ENCODE peak calls at places on chromosomes 2 and 18, in six cellular contexts. D, V, E, Z, R and S are unnamed samples.

GRCh38 chr2:48754874-48755273 is 650 bp downstream of the LHCGR start:
- DNase-seq in D (no peak), V (no peak), E (no peak), Z (no peak), R (no peak), S (no peak)

GRCh38 chr2:191404568-191404991 is 159.4 kb downstream of the MYO1B start:
- DNase-seq in D (no peak), V (no peak), E (no peak), Z (no peak), R (no peak), S (no peak)

GRCh38 chr2:201642086-201642578 is 1.2 kb downstream of the TMEM237 start:
- DNase-seq in D (no peak), V (no peak), E (no peak), Z (no peak), R (no peak), S (no peak)

GRCh38 chr2:98727758-98728718 is 2.9 kb downstream of the MGAT4A start:
- DNase-seq in D (no peak), V (no peak), E (no peak), Z (no peak), R (no peak), S (no peak)

GRCh38 chr2:177296047-177296446 is 31.5 kb upstream of the NFE2L2 start:
- DNase-seq in D (peak), V (no peak), E (no peak), Z (no peak), R (no peak), S (no peak)

GRCh38 chr18:49177812-49178211 is 227.0 kb upstream of the SMAD7 start:
- DNase-seq in D (peak), V (no peak), E (no peak), Z (no peak), R (no peak), S (no peak)

GRCh38 chr2:205013586-205013985 is 468.3 kb downstream of the PARD3B start:
- DNase-seq in D (no peak), V (no peak), E (no peak), Z (no peak), R (no peak), S (no peak)

GRCh38 chr18:5180254-5180653 is 16.8 kb downstream of the AKAIN1 start:
- DNase-seq in D (no peak), V (no peak), E (no peak), Z (no peak), R (no peak), S (no peak)

GRCh38 chr2:215692387-215693079 is 256.7 kb upstream of the FN1 start:
- DNase-seq in D (no peak), V (no peak), E (no peak), Z (no peak), R (no peak), S (no peak)

GRCh38 chr18:10432781-10433180 is 21.7 kb upstream of the APCDD1 start:
- DNase-seq in D (peak), V (no peak), E (no peak), Z (no peak), R (no peak), S (no peak)

GRCh38 chr2:224847431-224847830 is 131.3 kb upstream of the CCDC195 start:
- DNase-seq in D (no peak), V (no peak), E (no peak), Z (no peak), R (no peak), S (no peak)

GRCh38 chr2:170929686-170930050 is 615 bp downstream of the GORASP2 start:
- DNase-seq in D (peak), V (no peak), E (peak), Z (peak), R (peak), S (peak)

GRCh38 chr2:222869252-222869560 is 8.4 kb downstream of the ACSL3 start:
- DNase-seq in D (no peak), V (no peak), E (no peak), Z (no peak), R (no peak), S (no peak)

GRCh38 chr2:225002039-225002655 is 40.1 kb downstream of the DOCK10 start:
- DNase-seq in D (peak), V (no peak), E (peak), Z (no peak), R (no peak), S (peak)

GRCh38 chr2:226554726-226555125 is 244.9 kb downstream of the IRS1 start:
- DNase-seq in D (no peak), V (no peak), E (no peak), Z (no peak), R (no peak), S (no peak)

GRCh38 chr2:163591461-163591860 is 144.3 kb downstream of the FIGN start:
- DNase-seq in D (peak), V (no peak), E (no peak), Z (no peak), R (no peak), S (no peak)

GRCh38 chr2:163594572-163594971 is 141.2 kb downstream of the FIGN start:
- DNase-seq in D (no peak), V (no peak), E (no peak), Z (no peak), R (no peak), S (no peak)

GRCh38 chr2:163595033-163595432 is 140.8 kb downstream of the FIGN start:
- DNase-seq in D (no peak), V (no peak), E (no peak), Z (no peak), R (no peak), S (no peak)

GRCh38 chr2:163593941-163594340 is 141.9 kb downstream of the FIGN start:
- DNase-seq in D (no peak), V (no peak), E (no peak), Z (no peak), R (no peak), S (no peak)

GRCh38 chr2:163592954-163593622 is 142.7 kb downstream of the FIGN start:
- DNase-seq in D (no peak), V (no peak), E (no peak), Z (no peak), R (no peak), S (no peak)
- TF ChIP-seq CTCF in D (no peak), V (no peak), E (no peak), Z (no peak), R (no peak), S (no peak)

DNA sequence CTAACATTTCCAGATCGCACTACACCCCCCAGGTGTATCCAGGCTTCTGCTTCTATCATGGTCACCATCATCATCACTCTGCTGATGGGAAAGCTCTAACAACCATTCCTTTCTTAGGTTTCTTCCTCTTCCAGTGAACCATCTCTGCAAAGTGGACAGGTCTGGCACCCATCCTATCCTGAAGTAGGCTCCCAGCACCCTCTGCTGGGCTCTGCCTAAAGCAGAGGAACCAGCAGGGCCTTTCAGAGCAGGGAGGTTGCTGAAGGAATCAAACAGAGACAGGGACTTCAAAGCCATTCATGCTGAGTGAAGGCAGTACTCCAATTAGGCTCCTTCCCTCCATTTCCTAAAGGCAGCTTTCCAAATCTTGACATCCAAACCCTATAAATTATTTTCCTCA is 27.2 kb upstream of the SATB2 start:
- DNase-seq in D (peak), V (no peak), E (no peak), Z (no peak), R (no peak), S (no peak)
- TF ChIP-seq CTCF in D (peak), V (no peak), E (no peak), Z (no peak), R (no peak), S (no peak)

GRCh38 chr2:47016172-47016913 is 100.7 kb upstream of the MCFD2 start:
- DNase-seq in D (peak), V (no peak), E (no peak), Z (no peak), R (no peak), S (peak)
- TF ChIP-seq CTCF in D (peak), V (no peak), E (no peak), Z (no peak), R (no peak), S (peak)

GRCh38 chr2:95323347-95324155 is 26.4 kb downstream of the KCNIP3 start:
- DNase-seq in D (peak), V (no peak), E (peak), Z (peak), R (peak), S (peak)
- TF ChIP-seq CTCF in D (peak), V (no peak), E (peak), Z (no peak), R (peak), S (peak)

GRCh38 chr18:53682796-53683195 is 541.7 kb downstream of the MBD2 start:
- DNase-seq in D (no peak), V (no peak), E (no peak), Z (no peak), R (no peak), S (no peak)

GRCh38 chr18:53689886-53690285 is 534.6 kb downstream of the MBD2 start:
- DNase-seq in D (no peak), V (no peak), E (no peak), Z (no peak), R (no peak), S (no peak)

GRCh38 chr18:53687002-53687401 is 537.5 kb downstream of the MBD2 start:
- DNase-seq in D (no peak), V (no peak), E (no peak), Z (no peak), R (no peak), S (no peak)
- TF ChIP-seq CTCF in D (no peak), V (no peak), E (no peak), Z (no peak), R (no peak), S (no peak)

DNA sequence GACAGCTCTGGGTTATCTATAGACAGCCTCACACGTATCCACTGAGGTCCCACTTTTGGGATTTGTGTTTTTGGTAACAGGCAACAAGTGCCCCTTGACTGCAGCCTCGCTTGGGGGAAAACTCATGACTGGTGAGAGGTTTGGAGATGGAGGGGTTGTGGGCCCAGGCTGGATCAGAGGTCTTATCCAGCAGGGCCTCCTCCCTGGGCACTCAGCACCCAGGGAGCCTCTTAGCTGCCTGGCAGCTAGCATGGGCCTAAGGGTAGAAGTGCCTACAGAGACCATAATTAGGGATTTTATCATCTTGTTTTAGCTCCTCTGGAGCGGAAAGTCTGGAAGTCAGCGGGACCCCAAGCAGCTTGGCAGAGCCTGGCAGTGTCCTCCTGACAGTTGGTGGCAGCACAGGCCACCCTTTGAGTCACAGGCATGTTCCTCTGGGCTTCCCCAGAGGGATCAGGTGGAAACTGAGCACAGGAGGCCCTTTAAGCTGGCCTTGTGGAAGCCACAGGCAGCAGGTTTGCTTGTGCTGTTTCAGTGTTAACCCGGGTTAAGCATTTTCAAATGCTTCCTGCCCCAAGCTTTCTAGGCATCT is 143.1 kb downstream of the KCTD1 start:
- DNase-seq in D (peak), V (no peak), E (no peak), Z (no peak), R (peak), S (peak)
- TF ChIP-seq CTCF in D (peak), V (no peak), E (no peak), Z (no peak), R (peak), S (no peak)

DNA sequence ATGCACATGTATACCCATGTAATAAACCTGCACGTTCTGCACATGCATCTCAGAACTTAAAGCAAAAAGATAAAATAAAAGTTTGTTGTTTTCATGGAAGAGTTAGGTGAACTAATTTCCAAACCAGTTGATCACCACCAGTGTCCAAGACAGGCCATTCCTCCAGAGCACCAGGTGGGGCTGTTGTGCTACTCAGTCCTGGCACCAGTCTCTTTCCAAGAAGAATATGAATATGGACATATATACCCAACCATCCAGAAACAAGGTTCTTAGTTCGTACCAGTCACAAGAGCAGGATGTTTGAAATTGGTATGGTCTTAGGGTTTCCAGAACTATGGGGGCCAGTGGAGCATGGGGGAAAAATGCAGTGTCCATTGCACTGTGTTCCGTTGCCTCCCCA is 17.2 kb upstream of the TNP1 start:
- DNase-seq in D (peak), V (no peak), E (no peak), Z (no peak), R (no peak), S (no peak)
- TF ChIP-seq CTCF in D (peak), V (no peak), E (no peak), Z (no peak), R (no peak), S (no peak)

DNA sequence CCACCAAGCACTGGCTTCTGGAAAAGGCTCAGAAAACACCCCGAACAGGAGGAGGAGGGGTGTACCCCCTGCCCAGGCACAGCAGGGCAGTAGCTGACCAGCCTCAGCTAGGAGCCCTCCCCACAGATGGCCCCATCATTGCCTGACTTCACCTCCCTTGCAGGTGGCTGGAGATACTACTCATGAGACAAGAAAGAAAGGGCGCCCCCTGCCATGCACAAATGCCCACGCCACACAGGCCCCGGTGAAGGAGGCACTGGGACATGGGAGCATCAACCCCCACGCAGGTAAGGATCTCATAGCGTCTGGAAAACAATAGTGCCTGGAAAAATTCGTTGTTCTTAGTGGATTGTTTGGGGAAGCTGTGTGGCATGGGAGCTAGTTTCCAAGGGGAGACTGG is 240.6 kb downstream of the TFCP2L1 start:
- DNase-seq in D (peak), V (no peak), E (no peak), Z (no peak), R (no peak), S (no peak)
- TF ChIP-seq CTCF in D (no peak), V (no peak), E (no peak), Z (no peak), R (no peak), S (no peak)

DNA sequence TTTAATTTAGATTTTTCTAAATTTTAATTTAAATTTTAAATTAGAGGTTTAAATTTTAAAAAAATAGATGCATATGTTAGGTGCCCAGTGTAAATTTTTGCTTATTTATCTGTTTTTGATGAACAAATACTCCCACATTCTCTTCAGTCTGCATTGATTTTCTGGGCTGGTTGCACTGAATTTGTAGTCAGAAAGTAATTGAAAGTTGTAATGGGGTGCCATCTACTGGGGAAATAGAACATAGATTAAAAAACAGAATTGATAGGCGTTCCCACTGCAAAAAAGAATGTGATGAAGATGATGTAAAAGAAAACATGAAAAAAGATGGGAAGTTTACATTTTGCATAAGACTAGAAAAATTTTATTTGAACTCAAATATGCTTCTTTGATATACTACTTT is 51.7 kb upstream of the CCDC85A start:
- DNase-seq in D (peak), V (no peak), E (no peak), Z (no peak), R (no peak), S (no peak)
- TF ChIP-seq CTCF in D (peak), V (peak), E (peak), Z (no peak), R (peak), S (peak)

GRCh38 chr2:332592-332991 is 44.7 kb upstream of the ALKAL2 start:
- DNase-seq in D (no peak), V (no peak), E (no peak), Z (no peak), R (no peak), S (no peak)
- TF ChIP-seq CTCF in D (no peak), V (no peak), E (peak), Z (no peak), R (no peak), S (peak)